ENCODE peak calls at places on chromosomes 3 and 15, in four cellular contexts. One of them, this sample, is unnamed.

GRCh38 chr3:158368271-158368670 is 202.7 kb upstream of the MLF1 start:
- DNase-seq in activated CD4-positive, alpha-beta T cell treated with anti-CD3 and anti-CD28 coated beads, Interleukin-2, amount 50 U/mL, for 1 hour: no peak
- DNase-seq in brain microvascular endothelial cell: no peak
- DNase-seq in T-helper 1 cell: no peak
- DNase-seq in this sample: no peak

GRCh38 chr3:194584435-194584776 is 48.8 kb downstream of the TMEM44 start:
- DNase-seq in brain microvascular endothelial cell: no peak
- DNase-seq in activated CD4-positive, alpha-beta T cell treated with anti-CD3 and anti-CD28 coated beads, Interleukin-2, amount 50 U/mL, for 1 hour: no peak
- DNase-seq in T-helper 1 cell: no peak
- DNase-seq in this sample: no peak

GRCh38 chr3:120496278-120496975 is 45.6 kb upstream of the FSTL1 start:
- DNase-seq in activated CD4-positive, alpha-beta T cell treated with anti-CD3 and anti-CD28 coated beads, Interleukin-2, amount 50 U/mL, for 1 hour: no peak
- DNase-seq in brain microvascular endothelial cell: peak; percentile 72
- DNase-seq in T-helper 1 cell: no peak
- DNase-seq in this sample: no peak

GRCh38 chr3:60756231-60756630 is 495.0 kb downstream of the FHIT start:
- DNase-seq in brain microvascular endothelial cell: no peak
- DNase-seq in T-helper 1 cell: no peak
- DNase-seq in activated CD4-positive, alpha-beta T cell treated with anti-CD3 and anti-CD28 coated beads, Interleukin-2, amount 50 U/mL, for 1 hour: no peak
- DNase-seq in this sample: no peak

GRCh38 chr3:23002846-23003800 is 200.0 kb upstream of the UBE2E2 start:
- DNase-seq in activated CD4-positive, alpha-beta T cell treated with anti-CD3 and anti-CD28 coated beads, Interleukin-2, amount 50 U/mL, for 1 hour: no peak
- DNase-seq in brain microvascular endothelial cell: peak; percentile 59
- DNase-seq in T-helper 1 cell: no peak
- DNase-seq in this sample: peak; percentile 65

GRCh38 chr15:90059208-90059985 is 42.9 kb downstream of the IDH2 start:
- DNase-seq in brain microvascular endothelial cell: no peak
- DNase-seq in T-helper 1 cell: peak; percentile 19
- DNase-seq in activated CD4-positive, alpha-beta T cell treated with anti-CD3 and anti-CD28 coated beads, Interleukin-2, amount 50 U/mL, for 1 hour: peak; percentile 48
- DNase-seq in this sample: no peak

GRCh38 chr15:75651810-75652543 is 4.3 kb downstream of the SNX33 start:
- DNase-seq in brain microvascular endothelial cell: no peak
- DNase-seq in activated CD4-positive, alpha-beta T cell treated with anti-CD3 and anti-CD28 coated beads, Interleukin-2, amount 50 U/mL, for 1 hour: no peak
- DNase-seq in T-helper 1 cell: no peak
- DNase-seq in this sample: no peak

GRCh38 chr3:188752850-188753249 is 418.9 kb upstream of the TPRG1 start:
- DNase-seq in brain microvascular endothelial cell: no peak
- DNase-seq in activated CD4-positive, alpha-beta T cell treated with anti-CD3 and anti-CD28 coated beads, Interleukin-2, amount 50 U/mL, for 1 hour: no peak
- DNase-seq in T-helper 1 cell: no peak
- DNase-seq in this sample: no peak

GRCh38 chr3:193731656-193732055 is 138.6 kb downstream of the OPA1 start:
- DNase-seq in T-helper 1 cell: no peak
- DNase-seq in activated CD4-positive, alpha-beta T cell treated with anti-CD3 and anti-CD28 coated beads, Interleukin-2, amount 50 U/mL, for 1 hour: no peak
- DNase-seq in brain microvascular endothelial cell: no peak
- DNase-seq in this sample: no peak

GRCh38 chr15:76235186-76235826 is 76.0 kb downstream of the ETFA start:
- DNase-seq in brain microvascular endothelial cell: no peak
- DNase-seq in T-helper 1 cell: no peak
- DNase-seq in activated CD4-positive, alpha-beta T cell treated with anti-CD3 and anti-CD28 coated beads, Interleukin-2, amount 50 U/mL, for 1 hour: no peak
- DNase-seq in this sample: peak; percentile 18